ENCODE peak calls at places on chromosomes 12 and 14, in six cellular contexts. B, R, X, Z, D and C are unnamed samples.

GRCh38 chr14:36618641-36619040 is 36.2 kb upstream of the NKX2-8 start:
- DNase-seq in R (no peak), D (no peak), Z (no peak), B (no peak), X (no peak), C (no peak)

GRCh38 chr14:75454963-75455546 is 27.2 kb downstream of the JDP2 start:
- DNase-seq in X (peak), B (no peak), Z (no peak), D (peak), R (no peak), C (no peak)

GRCh38 chr12:3294481-3294911 is 196.5 kb upstream of the PRMT8 start:
- DNase-seq in Z (no peak), B (no peak), D (no peak), X (no peak), R (no peak), C (no peak)

GRCh38 chr12:90977224-90977623 is 22.2 kb upstream of the CCER1 start:
- DNase-seq in X (no peak), R (no peak), Z (no peak), D (peak), B (no peak), C (no peak)

GRCh38 chr14:86865934-86866333 is 1127.0 kb downstream of the GALC start:
- DNase-seq in Z (no peak), B (no peak), X (no peak), R (no peak), D (no peak), C (no peak)

GRCh38 chr14:27056586-27056985 is 458.8 kb upstream of the NOVA1 start:
- DNase-seq in R (no peak), B (no peak), X (no peak), Z (no peak), D (no peak), C (no peak)

GRCh38 chr14:45287609-45288008 is 34.6 kb upstream of the MIS18BP1 start:
- DNase-seq in B (no peak), D (no peak), Z (no peak), R (no peak), X (peak), C (no peak)

GRCh38 chr14:90301580-90302181 is 30.1 kb downstream of the NRDE2 start:
- DNase-seq in R (no peak), D (peak), Z (peak), B (no peak), X (peak), C (no peak)

GRCh38 chr12:1936406-1937320 is 18.2 kb upstream of the CACNA2D4 start:
- DNase-seq in B (no peak), X (peak), Z (peak), D (peak), R (no peak), C (no peak)

GRCh38 chr14:105477659-105478623 is 3.3 kb downstream of the CRIP2 start:
- DNase-seq in D (no peak), B (peak), Z (no peak), X (no peak), R (peak), C (peak)

GRCh38 chr12:80400591-80400991 is 43.4 kb upstream of the PTPRQ start:
- DNase-seq in D (no peak), B (no peak), R (no peak), X (no peak), Z (peak), C (no peak)

DNA sequence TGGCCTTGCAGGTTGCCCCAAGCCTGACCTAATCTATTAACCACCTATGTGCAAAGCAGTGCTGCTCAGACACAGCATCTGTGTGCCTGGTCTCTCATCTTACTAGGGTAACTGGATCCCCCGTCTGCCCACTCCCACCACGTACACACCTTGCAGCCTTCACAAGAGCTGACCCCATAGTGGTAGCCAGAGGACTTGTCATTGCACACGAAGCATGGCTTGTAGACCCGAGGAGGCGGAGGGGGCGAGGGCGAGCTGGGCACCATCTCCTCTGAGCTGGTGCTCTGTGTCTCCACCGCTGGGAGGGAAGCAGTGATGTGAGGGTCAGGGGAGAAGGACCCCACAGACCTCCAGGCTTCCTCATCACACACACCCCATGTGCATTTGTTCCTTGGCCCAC is 8.4 kb upstream of the ITGB7 start:
- DNase-seq in X (no peak), D (no peak), Z (no peak), B (no peak), R (no peak), C (no peak)
- H3K27ac ChIP-seq in X (no peak), D (no peak), Z (no peak), B (peak), R (no peak), C (no peak)

GRCh38 chr12:50927766-50928224 is 24.5 kb upstream of the HIGD1C start:
- DNase-seq in B (no peak), Z (no peak), X (no peak), D (no peak), R (no peak), C (no peak)
- H3K27ac ChIP-seq in B (no peak), Z (no peak), X (no peak), D (no peak), R (no peak), C (no peak)

GRCh38 chr14:94680498-94681288 is 68.5 kb downstream of the SERPINA3 start:
- DNase-seq in Z (no peak), B (no peak), R (no peak), D (no peak), X (no peak), C (no peak)
- H3K27ac ChIP-seq in Z (no peak), B (no peak), R (no peak), D (no peak), X (peak), C (no peak)

GRCh38 chr12:122184522-122184921 is 1.6 kb downstream of the LRRC43 start:
- DNase-seq in B (no peak), D (no peak), R (no peak), Z (no peak), X (no peak), C (no peak)

GRCh38 chr12:122189626-122190475 is 6.9 kb downstream of the LRRC43 start:
- DNase-seq in B (no peak), D (no peak), X (no peak), Z (no peak), R (no peak), C (no peak)

GRCh38 chr12:122185079-122185478 is 2.2 kb downstream of the LRRC43 start:
- DNase-seq in B (no peak), X (no peak), D (no peak), R (no peak), Z (no peak), C (no peak)

GRCh38 chr12:122185494-122186082 is 2.7 kb downstream of the LRRC43 start:
- DNase-seq in R (no peak), D (no peak), Z (no peak), B (no peak), X (no peak), C (no peak)

DNA sequence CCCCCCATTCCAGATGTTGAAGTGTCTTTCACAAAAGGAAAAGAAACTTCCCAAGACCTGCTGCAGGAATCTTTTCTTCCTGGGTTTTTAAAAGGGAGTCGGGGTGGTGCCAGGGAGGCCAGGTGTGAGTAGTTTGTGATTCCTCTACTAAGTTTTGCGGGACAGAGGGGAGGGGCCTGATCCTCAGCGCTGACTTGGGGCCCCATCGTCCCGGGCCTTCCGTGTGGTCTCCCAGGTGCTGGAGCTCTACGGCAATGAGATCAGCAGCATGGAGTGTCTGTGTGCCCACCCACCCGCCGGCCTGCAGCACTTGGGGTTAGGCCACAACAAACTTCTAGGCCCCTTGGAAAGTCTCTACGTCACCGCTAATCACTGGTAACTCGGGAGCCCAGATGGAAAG is 4.5 kb downstream of the LRRC43 start:
- DNase-seq in D (no peak), Z (no peak), R (no peak), B (no peak), X (no peak), C (no peak)
- H3K27ac ChIP-seq in D (no peak), Z (no peak), R (no peak), B (no peak), X (no peak), C (no peak)

GRCh38 chr14:72649603-72650227 is 244.2 kb downstream of the DPF3 start:
- DNase-seq in R (no peak), D (no peak), X (no peak), Z (no peak), B (no peak), C (no peak)

GRCh38 chr14:72653026-72653425 is 240.9 kb downstream of the DPF3 start:
- DNase-seq in Z (no peak), R (no peak), D (peak), X (no peak), B (no peak), C (no peak)

GRCh38 chr14:72651715-72652114 is 242.2 kb downstream of the DPF3 start:
- DNase-seq in X (no peak), R (no peak), B (no peak), Z (no peak), D (no peak), C (no peak)

GRCh38 chr14:72651081-72651480 is 242.8 kb downstream of the DPF3 start:
- DNase-seq in X (no peak), Z (peak), R (no peak), D (peak), B (no peak), C (no peak)

DNA sequence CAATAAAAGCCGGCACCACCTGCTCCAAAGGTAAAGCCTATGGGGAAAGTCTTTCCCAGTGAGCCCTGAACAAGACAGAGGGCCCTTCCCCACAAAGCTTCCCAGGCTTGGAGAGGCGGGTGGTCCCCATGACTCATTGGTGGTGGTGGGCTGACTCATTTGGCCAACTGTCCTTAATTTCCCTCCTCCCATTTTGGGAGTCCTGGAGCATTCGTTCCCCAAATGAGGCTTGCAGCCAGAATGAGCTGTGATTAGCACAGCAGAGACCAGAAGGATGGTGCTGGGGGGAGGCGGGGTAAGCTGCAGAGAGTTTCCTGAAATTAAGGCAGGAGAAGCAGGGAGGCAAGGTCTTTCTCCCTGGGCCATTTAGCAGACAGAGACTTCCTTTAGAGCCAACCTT is 241.7 kb downstream of the DPF3 start:
- DNase-seq in D (peak), X (no peak), Z (no peak), B (no peak), R (no peak), C (no peak)
- H3K27ac ChIP-seq in D (no peak), X (no peak), Z (no peak), B (no peak), R (no peak), C (no peak)